ENCODE peak calls at places on chromosome 6, in nine cellular contexts. One of them, this sample, is unnamed.
A peak's percentile ranks its signal among the peaks of the same experiment; 100 is the strongest.

GRCh38 chr6:32459781-32460424 is 20.2 kb downstream of the HLA-DRA start:
- DNase-seq in RWPE1: no peak
- DNase-seq in neural progenitor cell: no peak
- DNase-seq in BE2C: no peak
- DNase-seq in fibroblast of mammary gland: peak; percentile 21
- DNase-seq in WTC11: no peak
- DNase-seq in left lung: no peak
- DNase-seq in A549: no peak
- DNase-seq in psoas muscle: no peak
- DNase-seq in this sample: no peak

GRCh38 chr6:44512868-44513641 is 125.5 kb downstream of the CDC5L start:
- DNase-seq in WTC11: no peak
- DNase-seq in fibroblast of mammary gland: peak; percentile 47
- DNase-seq in RWPE1: no peak
- DNase-seq in psoas muscle: no peak
- DNase-seq in BE2C: peak; percentile 65
- DNase-seq in left lung: no peak
- DNase-seq in A549: no peak
- DNase-seq in neural progenitor cell: no peak
- DNase-seq in this sample: no peak

GRCh38 chr6:16625319-16626240 is 135.7 kb downstream of the ATXN1 start:
- DNase-seq in fibroblast of mammary gland: peak; percentile 14
- DNase-seq in psoas muscle: no peak
- DNase-seq in left lung: no peak
- DNase-seq in WTC11: no peak
- DNase-seq in RWPE1: no peak
- DNase-seq in neural progenitor cell: no peak
- DNase-seq in A549: peak; percentile 2
- DNase-seq in BE2C: no peak
- DNase-seq in this sample: no peak

GRCh38 chr6:19873031-19873430 is 35.9 kb downstream of the ID4 start:
- DNase-seq in RWPE1: no peak
- DNase-seq in psoas muscle: no peak
- DNase-seq in BE2C: peak; percentile 32
- DNase-seq in neural progenitor cell: peak; percentile 33
- DNase-seq in WTC11: peak; percentile 22
- DNase-seq in left lung: no peak
- DNase-seq in A549: peak; percentile 18
- DNase-seq in fibroblast of mammary gland: peak; percentile 5
- DNase-seq in this sample: no peak

GRCh38 chr6:82783587-82784253 is 281.9 kb downstream of the UBE3D start:
- DNase-seq in psoas muscle: no peak
- DNase-seq in RWPE1: no peak
- DNase-seq in fibroblast of mammary gland: no peak
- DNase-seq in WTC11: no peak
- DNase-seq in left lung: no peak
- DNase-seq in BE2C: no peak
- DNase-seq in neural progenitor cell: peak; percentile 73
- DNase-seq in A549: peak; percentile 7
- DNase-seq in this sample: no peak

GRCh38 chr6:134115715-134116074 is 63.3 kb upstream of the SLC2A12 start:
- DNase-seq in A549: no peak
- DNase-seq in RWPE1: no peak
- DNase-seq in fibroblast of mammary gland: no peak
- DNase-seq in BE2C: no peak
- DNase-seq in neural progenitor cell: no peak
- DNase-seq in WTC11: no peak
- DNase-seq in left lung: no peak
- DNase-seq in psoas muscle: no peak
- DNase-seq in this sample: no peak

GRCh38 chr6:43723737-43724295 is 36.2 kb upstream of the MRPS18A start:
- DNase-seq in psoas muscle: peak; percentile 63
- DNase-seq in left lung: peak; percentile 84
- DNase-seq in BE2C: peak; percentile 73
- DNase-seq in RWPE1: peak; percentile 74
- DNase-seq in A549: peak; percentile 74
- DNase-seq in WTC11: peak; percentile 80
- DNase-seq in neural progenitor cell: peak; percentile 88
- DNase-seq in fibroblast of mammary gland: peak; percentile 77
- DNase-seq in this sample: peak; percentile 57

GRCh38 chr6:161265975-161266374 is 7.9 kb downstream of the AGPAT4 start:
- DNase-seq in left lung: no peak
- DNase-seq in RWPE1: no peak
- DNase-seq in psoas muscle: no peak
- DNase-seq in WTC11: no peak
- DNase-seq in BE2C: no peak
- DNase-seq in fibroblast of mammary gland: no peak
- DNase-seq in neural progenitor cell: no peak
- DNase-seq in A549: no peak
- DNase-seq in this sample: no peak

GRCh38 chr6:27867941-27868705 is 44.1 kb downstream of the OR2B2 start:
- DNase-seq in RWPE1: no peak
- DNase-seq in BE2C: no peak
- DNase-seq in left lung: no peak
- DNase-seq in neural progenitor cell: no peak
- DNase-seq in psoas muscle: no peak
- DNase-seq in fibroblast of mammary gland: peak; percentile 45
- DNase-seq in WTC11: no peak
- DNase-seq in A549: no peak
- DNase-seq in this sample: no peak

GRCh38 chr6:53986721-53987526 is 124.3 kb upstream of the MLIP start:
- DNase-seq in RWPE1: no peak
- DNase-seq in WTC11: no peak
- DNase-seq in fibroblast of mammary gland: peak; percentile 78
- DNase-seq in A549: no peak
- DNase-seq in psoas muscle: no peak
- DNase-seq in BE2C: no peak
- DNase-seq in left lung: no peak
- DNase-seq in neural progenitor cell: peak; percentile 4
- DNase-seq in this sample: no peak

GRCh38 chr6:145745861-145746260 is 10.5 kb upstream of the EPM2A start:
- DNase-seq in BE2C: no peak
- DNase-seq in RWPE1: no peak
- DNase-seq in A549: no peak
- DNase-seq in fibroblast of mammary gland: no peak
- DNase-seq in left lung: no peak
- DNase-seq in neural progenitor cell: no peak
- DNase-seq in WTC11: no peak
- DNase-seq in psoas muscle: no peak
- DNase-seq in this sample: no peak
- TF ChIP-seq CTCF in BE2C: no peak
- TF ChIP-seq CTCF in RWPE1: no peak
- TF ChIP-seq CTCF in A549: no peak
- TF ChIP-seq CTCF in fibroblast of mammary gland: no peak
- TF ChIP-seq CTCF in left lung: no peak
- TF ChIP-seq CTCF in neural progenitor cell: no peak
- TF ChIP-seq CTCF in WTC11: no peak
- TF ChIP-seq CTCF in psoas muscle: no peak
- TF ChIP-seq CTCF in this sample: no peak

GRCh38 chr6:137868721-137869631 is 1.9 kb downstream of the TNFAIP3 start:
- DNase-seq in BE2C: no peak
- DNase-seq in left lung: no peak
- DNase-seq in neural progenitor cell: no peak
- DNase-seq in fibroblast of mammary gland: no peak
- DNase-seq in A549: no peak
- DNase-seq in psoas muscle: no peak
- DNase-seq in RWPE1: no peak
- DNase-seq in WTC11: no peak
- DNase-seq in this sample: no peak
- TF ChIP-seq CTCF in BE2C: no peak
- TF ChIP-seq CTCF in left lung: no peak
- TF ChIP-seq CTCF in neural progenitor cell: no peak
- TF ChIP-seq CTCF in fibroblast of mammary gland: peak; percentile 26
- TF ChIP-seq CTCF in A549: no peak
- TF ChIP-seq CTCF in psoas muscle: no peak
- TF ChIP-seq CTCF in RWPE1: no peak
- TF ChIP-seq CTCF in WTC11: no peak
- TF ChIP-seq CTCF in this sample: no peak

DNA sequence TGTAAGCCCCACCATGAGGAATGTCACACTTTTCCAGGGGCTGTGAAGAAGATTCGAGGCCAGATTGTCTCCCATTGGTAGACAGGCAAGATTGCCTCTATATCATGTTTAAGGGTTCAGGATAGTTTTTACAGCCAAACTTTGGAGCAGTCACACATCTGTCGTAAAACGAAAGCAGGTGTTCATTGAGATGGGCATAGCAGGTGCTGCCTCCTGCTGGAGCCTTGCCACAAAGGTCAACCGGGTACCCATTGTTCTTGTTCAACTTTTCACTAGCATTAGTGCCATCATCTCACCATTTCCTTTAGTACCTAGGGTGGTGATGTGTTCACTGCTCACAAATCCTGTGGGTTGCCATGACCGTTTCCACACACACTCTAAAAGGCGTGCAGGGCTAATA is 198.3 kb downstream of the HTR1B start:
- DNase-seq in fibroblast of mammary gland: no peak
- DNase-seq in neural progenitor cell: no peak
- DNase-seq in BE2C: no peak
- DNase-seq in A549: no peak
- DNase-seq in WTC11: peak; percentile 51
- DNase-seq in psoas muscle: no peak
- DNase-seq in left lung: no peak
- DNase-seq in RWPE1: no peak
- DNase-seq in this sample: no peak
- TF ChIP-seq CTCF in fibroblast of mammary gland: no peak
- TF ChIP-seq CTCF in neural progenitor cell: peak; percentile 39
- TF ChIP-seq CTCF in BE2C: no peak
- TF ChIP-seq CTCF in A549: no peak
- TF ChIP-seq CTCF in WTC11: peak; percentile 23
- TF ChIP-seq CTCF in psoas muscle: no peak
- TF ChIP-seq CTCF in left lung: no peak
- TF ChIP-seq CTCF in RWPE1: no peak
- TF ChIP-seq CTCF in this sample: no peak

DNA sequence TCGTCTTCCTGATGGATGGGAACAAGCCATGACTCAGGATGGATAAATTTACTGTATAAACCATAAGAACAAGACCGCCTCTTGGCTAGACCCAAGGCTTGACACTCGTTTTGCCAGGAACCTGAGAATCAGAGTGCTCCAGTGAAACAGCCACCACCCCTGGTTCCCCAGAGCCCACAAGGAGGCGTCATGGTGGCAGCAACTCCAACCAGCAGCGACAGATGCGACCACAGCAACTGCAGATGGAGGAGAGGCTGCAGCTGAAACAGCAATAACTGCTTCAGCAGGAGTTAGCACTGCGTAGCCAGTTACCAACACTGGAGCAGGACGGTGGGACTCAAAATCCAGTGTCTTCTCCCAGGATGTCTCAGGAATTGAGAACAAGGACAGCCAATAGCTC is 100.9 kb upstream of the SAMD5 start:
- DNase-seq in fibroblast of mammary gland: no peak
- DNase-seq in neural progenitor cell: no peak
- DNase-seq in WTC11: peak; percentile 28
- DNase-seq in RWPE1: no peak
- DNase-seq in A549: no peak
- DNase-seq in BE2C: no peak
- DNase-seq in psoas muscle: no peak
- DNase-seq in left lung: no peak
- DNase-seq in this sample: no peak
- TF ChIP-seq CTCF in fibroblast of mammary gland: no peak
- TF ChIP-seq CTCF in neural progenitor cell: peak; percentile 5
- TF ChIP-seq CTCF in WTC11: no peak
- TF ChIP-seq CTCF in RWPE1: no peak
- TF ChIP-seq CTCF in A549: no peak
- TF ChIP-seq CTCF in BE2C: no peak
- TF ChIP-seq CTCF in psoas muscle: no peak
- TF ChIP-seq CTCF in left lung: no peak
- TF ChIP-seq CTCF in this sample: no peak

GRCh38 chr6:78864957-78865356 is 2.4 kb upstream of the IRAK1BP1 start:
- DNase-seq in left lung: no peak
- DNase-seq in neural progenitor cell: no peak
- DNase-seq in RWPE1: no peak
- DNase-seq in fibroblast of mammary gland: no peak
- DNase-seq in BE2C: no peak
- DNase-seq in psoas muscle: no peak
- DNase-seq in WTC11: no peak
- DNase-seq in A549: no peak
- DNase-seq in this sample: no peak

GRCh38 chr6:78867020-78867369 is 356 bp upstream of the IRAK1BP1 start:
- DNase-seq in BE2C: no peak
- DNase-seq in psoas muscle: peak; percentile 52
- DNase-seq in fibroblast of mammary gland: no peak
- DNase-seq in RWPE1: no peak
- DNase-seq in left lung: no peak
- DNase-seq in neural progenitor cell: no peak
- DNase-seq in A549: no peak
- DNase-seq in WTC11: peak; percentile 19
- DNase-seq in this sample: no peak

GRCh38 chr6:78867370-78868040 is at the start of gene IRAK1BP1:
- DNase-seq in fibroblast of mammary gland: peak; percentile 78
- DNase-seq in RWPE1: peak; percentile 71
- DNase-seq in BE2C: peak; percentile 89
- DNase-seq in psoas muscle: peak; percentile 88
- DNase-seq in left lung: peak; percentile 90
- DNase-seq in A549: peak; percentile 85
- DNase-seq in WTC11: peak; percentile 83
- DNase-seq in neural progenitor cell: peak; percentile 84
- DNase-seq in this sample: peak; percentile 56

GRCh38 chr6:78863576-78863975 is 3.8 kb upstream of the IRAK1BP1 start:
- DNase-seq in WTC11: no peak
- DNase-seq in fibroblast of mammary gland: no peak
- DNase-seq in A549: no peak
- DNase-seq in RWPE1: no peak
- DNase-seq in psoas muscle: no peak
- DNase-seq in BE2C: no peak
- DNase-seq in neural progenitor cell: no peak
- DNase-seq in left lung: no peak
- DNase-seq in this sample: no peak

DNA sequence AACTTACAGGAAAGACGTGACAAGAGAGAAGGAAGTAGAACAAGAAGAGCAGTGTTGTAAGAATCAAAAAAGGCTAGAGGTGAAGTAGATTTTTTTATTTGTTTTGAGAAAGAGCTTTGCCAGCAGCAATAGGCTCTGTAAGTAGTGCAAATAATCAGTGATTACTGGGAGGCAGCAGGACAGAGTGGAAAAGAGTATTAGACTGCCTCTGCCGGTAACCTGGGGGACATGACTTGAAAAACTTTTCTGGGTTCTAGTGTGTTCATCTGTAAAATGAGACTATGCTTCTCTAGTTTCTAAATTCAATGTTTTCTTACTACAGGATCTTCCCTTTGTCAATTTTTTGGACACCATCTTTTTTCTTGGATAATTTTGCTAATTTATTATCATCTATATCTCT is 5.8 kb upstream of the IRAK1BP1 start:
- DNase-seq in RWPE1: no peak
- DNase-seq in neural progenitor cell: no peak
- DNase-seq in WTC11: no peak
- DNase-seq in A549: peak; percentile 19
- DNase-seq in fibroblast of mammary gland: no peak
- DNase-seq in BE2C: no peak
- DNase-seq in left lung: no peak
- DNase-seq in psoas muscle: no peak
- DNase-seq in this sample: no peak
- TF ChIP-seq CTCF in RWPE1: no peak
- TF ChIP-seq CTCF in neural progenitor cell: no peak
- TF ChIP-seq CTCF in WTC11: no peak
- TF ChIP-seq CTCF in A549: no peak
- TF ChIP-seq CTCF in fibroblast of mammary gland: peak; percentile 5
- TF ChIP-seq CTCF in BE2C: no peak
- TF ChIP-seq CTCF in left lung: no peak
- TF ChIP-seq CTCF in psoas muscle: no peak
- TF ChIP-seq CTCF in this sample: no peak

GRCh38 chr6:90302320-90302719 is 5.7 kb upstream of the BACH2 start:
- DNase-seq in neural progenitor cell: no peak
- DNase-seq in WTC11: no peak
- DNase-seq in psoas muscle: no peak
- DNase-seq in A549: no peak
- DNase-seq in fibroblast of mammary gland: no peak
- DNase-seq in RWPE1: no peak
- DNase-seq in left lung: no peak
- DNase-seq in BE2C: no peak
- DNase-seq in this sample: no peak
- TF ChIP-seq CTCF in neural progenitor cell: no peak
- TF ChIP-seq CTCF in WTC11: no peak
- TF ChIP-seq CTCF in psoas muscle: no peak
- TF ChIP-seq CTCF in A549: no peak
- TF ChIP-seq CTCF in fibroblast of mammary gland: no peak
- TF ChIP-seq CTCF in RWPE1: no peak
- TF ChIP-seq CTCF in left lung: no peak
- TF ChIP-seq CTCF in BE2C: peak; percentile 57
- TF ChIP-seq CTCF in this sample: no peak

This sample was measured in natural killer cell.